ENCODE peak calls at places on chromosomes 5 and 9, in five cellular contexts. R is activated naive CD4-positive, alpha-beta T cell treated with anti-CD3 and anti-CD28 coated beads, Interleukin-2, amount 50 U/mL, for 72 hours; S is HT-29; E is HCT116; X is stromal cell of bone marrow. B is an unnamed sample.

GRCh38 chr5:72209515-72210115 is 102.3 kb downstream of the MAP1B start:
- DNase-seq in R (no peak), S (no peak), E (no peak), X (no peak), B (no peak)

GRCh38 chr5:172451771-172452197 is 2.5 kb downstream of the SH3PXD2B start:
- DNase-seq in R (no peak), S (no peak), E (no peak), X (peak; percentile 86), B (no peak)

GRCh38 chr9:121822093-121823085 is 171.0 kb downstream of the DAB2IP start:
- DNase-seq in R (no peak), S (no peak), E (no peak), X (no peak), B (no peak)

GRCh38 chr5:95788493-95788892 is 34.0 kb downstream of the GLRX start:
- DNase-seq in R (no peak), S (no peak), E (no peak), X (no peak), B (no peak)

GRCh38 chr5:168362097-168362885 is 70.8 kb downstream of the WWC1 start:
- DNase-seq in R (no peak), S (peak; percentile 50), E (no peak), X (no peak), B (no peak)

GRCh38 chr9:134968011-134968822 is 50.5 kb upstream of the FCN1 start:
- DNase-seq in R (no peak), S (no peak), E (no peak), X (no peak), B (no peak)

GRCh38 chr5:172647341-172648007 is 6.4 kb downstream of the NEURL1B start:
- DNase-seq in R (no peak), S (no peak), E (no peak), X (no peak), B (no peak)

GRCh38 chr5:135423158-135423925 is 23.8 kb downstream of the DCANP1 start:
- DNase-seq in R (no peak), S (peak; percentile 4), E (peak; percentile 29), X (no peak), B (no peak)

GRCh38 chr9:130689937-130690700 is 3.5 kb upstream of the EXOSC2 start:
- DNase-seq in R (no peak), S (peak; percentile 94), E (peak; percentile 69), X (peak; percentile 99), B (no peak)

GRCh38 chr5:41871866-41872265 is 1.6 kb upstream of the OXCT1 start:
- DNase-seq in R (no peak), S (no peak), E (no peak), X (peak; percentile 95), B (peak; percentile 36)

GRCh38 chr5:127878174-127878750 is 175.1 kb downstream of the CCDC192 start:
- DNase-seq in R (no peak), S (peak; percentile 85), E (peak; percentile 62), X (no peak), B (no peak)